ENCODE peak calls at places on chromosomes 12 and 14, in four cellular contexts. One of them, this sample, is unnamed.

GRCh38 chr14:89400529-89400928 is 16.5 kb downstream of the FOXN3 start:
- DNase-seq in lower leg skin: no peak
- DNase-seq in GM12892: no peak
- DNase-seq in Peyer's patch: no peak
- DNase-seq in this sample: no peak

GRCh38 chr14:96538663-96539317 is 36.6 kb downstream of the PAPOLA start:
- DNase-seq in Peyer's patch: no peak
- DNase-seq in lower leg skin: no peak
- DNase-seq in GM12892: no peak
- DNase-seq in this sample: no peak

GRCh38 chr12:10214131-10214876 is 1.6 kb downstream of the GABARAPL1 start:
- DNase-seq in Peyer's patch: no peak
- DNase-seq in lower leg skin: no peak
- DNase-seq in GM12892: no peak
- DNase-seq in this sample: no peak

GRCh38 chr14:100004392-100004791 is 60.8 kb upstream of the EVL start:
- DNase-seq in GM12892: no peak
- DNase-seq in lower leg skin: no peak
- DNase-seq in Peyer's patch: no peak
- DNase-seq in this sample: no peak

GRCh38 chr12:107526555-107527180 is 158.9 kb upstream of the PWP1 start:
- DNase-seq in GM12892: no peak
- DNase-seq in Peyer's patch: no peak
- DNase-seq in lower leg skin: peak
- DNase-seq in this sample: no peak

GRCh38 chr12:112676526-112676925 is 115.0 kb upstream of the RPH3A start:
- DNase-seq in lower leg skin: no peak
- DNase-seq in GM12892: no peak
- DNase-seq in Peyer's patch: no peak
- DNase-seq in this sample: no peak

GRCh38 chr12:15863258-15863835 is 18.8 kb upstream of the STRAP start:
- DNase-seq in GM12892: no peak
- DNase-seq in lower leg skin: no peak
- DNase-seq in Peyer's patch: no peak
- DNase-seq in this sample: no peak

GRCh38 chr12:53063708-53064612 is 14.1 kb downstream of the TNS2 start:
- DNase-seq in lower leg skin: peak
- DNase-seq in GM12892: no peak
- DNase-seq in Peyer's patch: peak
- DNase-seq in this sample: no peak

GRCh38 chr12:106358410-106359241 is 1.1 kb downstream of the POLR3B start:
- DNase-seq in GM12892: no peak
- DNase-seq in lower leg skin: no peak
- DNase-seq in Peyer's patch: no peak
- DNase-seq in this sample: no peak

GRCh38 chr12:18072723-18073122 is 17.3 kb downstream of the RERGL start:
- DNase-seq in GM12892: no peak
- DNase-seq in Peyer's patch: no peak
- DNase-seq in lower leg skin: no peak
- DNase-seq in this sample: no peak

GRCh38 chr12:538731-539539 is 79.2 kb downstream of the B4GALNT3 start:
- DNase-seq in Peyer's patch: peak
- DNase-seq in GM12892: no peak
- DNase-seq in lower leg skin: no peak
- DNase-seq in this sample: no peak

GRCh38 chr12:122895757-122896636 is at the start of gene VPS37B:
- DNase-seq in lower leg skin: peak
- DNase-seq in Peyer's patch: peak
- DNase-seq in GM12892: peak
- DNase-seq in this sample: peak

GRCh38 chr12:47770086-47770726 is 2.8 kb upstream of the SLC48A1 start:
- DNase-seq in Peyer's patch: no peak
- DNase-seq in GM12892: no peak
- DNase-seq in lower leg skin: no peak
- DNase-seq in this sample: no peak

GRCh38 chr14:99125113-99125512 is 146.9 kb downstream of the BCL11B start:
- DNase-seq in lower leg skin: peak
- DNase-seq in Peyer's patch: no peak
- DNase-seq in GM12892: no peak
- DNase-seq in this sample: no peak

DNA sequence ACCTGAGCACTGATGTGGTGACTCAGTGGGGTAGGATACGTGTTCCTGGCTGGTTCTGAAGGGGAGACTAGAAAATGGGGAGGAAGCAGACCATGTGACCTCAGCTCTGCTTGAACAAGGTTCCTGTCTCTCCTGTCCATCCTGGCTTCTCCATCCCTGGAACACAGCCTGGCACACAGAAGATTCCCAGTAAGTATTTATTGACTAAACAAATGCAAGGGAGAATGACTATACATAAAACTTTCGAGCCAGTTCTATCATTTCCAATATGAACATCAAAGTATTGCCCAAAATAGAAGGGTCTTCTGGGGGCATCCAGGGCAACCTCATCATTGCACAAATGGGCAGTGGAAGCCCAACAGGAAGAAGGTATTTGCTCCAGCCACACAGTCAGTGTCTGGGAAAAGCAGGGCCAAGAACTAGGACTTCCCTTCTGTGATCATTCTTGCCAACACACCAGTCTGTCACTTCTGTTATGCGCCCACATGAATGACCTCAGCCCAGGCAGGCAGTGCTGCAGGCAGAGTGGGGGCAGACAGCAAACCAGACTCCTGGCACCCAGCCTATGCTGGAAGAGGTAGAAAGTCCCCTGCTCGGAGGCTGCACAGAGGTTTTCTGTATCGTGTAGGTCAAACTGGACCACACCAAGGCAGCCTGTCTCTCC is 5.6 kb upstream of the SERPINA9 start:
- DNase-seq in lower leg skin: no peak
- DNase-seq in GM12892: no peak
- DNase-seq in Peyer's patch: no peak
- DNase-seq in this sample: peak
- TF ChIP-seq POLR2A in lower leg skin: no peak
- TF ChIP-seq POLR2A in GM12892: no peak
- TF ChIP-seq POLR2A in Peyer's patch: no peak
- TF ChIP-seq POLR2A in this sample: no peak

DNA sequence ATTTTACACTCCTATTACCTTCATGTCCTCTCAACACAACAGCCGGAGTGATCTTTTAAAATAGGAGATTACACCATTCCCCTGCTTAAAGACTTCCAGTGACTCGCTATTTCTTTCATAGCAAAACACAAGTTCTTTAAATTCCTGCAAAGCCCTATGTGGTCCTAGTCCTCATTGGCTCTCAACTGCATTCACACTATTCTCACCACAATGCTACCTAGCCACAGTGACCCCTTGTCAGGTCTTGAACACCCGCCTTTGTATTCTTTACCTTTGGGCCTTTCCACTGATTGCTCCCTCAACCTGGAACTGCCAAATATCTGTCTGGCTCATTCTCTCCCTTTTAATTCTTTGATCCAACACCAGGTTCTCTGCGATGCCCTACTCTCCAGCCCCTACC is 160.2 kb downstream of the PRIMA1 start:
- DNase-seq in lower leg skin: no peak
- DNase-seq in GM12892: no peak
- DNase-seq in Peyer's patch: no peak
- DNase-seq in this sample: no peak
- TF ChIP-seq POLR2A in lower leg skin: no peak
- TF ChIP-seq POLR2A in GM12892: no peak
- TF ChIP-seq POLR2A in Peyer's patch: no peak
- TF ChIP-seq POLR2A in this sample: no peak

GRCh38 chr12:109943811-109944210 is 43.7 kb downstream of the TCHP start:
- DNase-seq in Peyer's patch: no peak
- DNase-seq in lower leg skin: no peak
- DNase-seq in GM12892: no peak
- DNase-seq in this sample: no peak
- TF ChIP-seq POLR2A in Peyer's patch: no peak
- TF ChIP-seq POLR2A in lower leg skin: no peak
- TF ChIP-seq POLR2A in GM12892: no peak
- TF ChIP-seq POLR2A in this sample: no peak

GRCh38 chr14:21089271-21089670 is 9.2 kb downstream of the ZNF219 start:
- DNase-seq in lower leg skin: no peak
- DNase-seq in GM12892: no peak
- DNase-seq in Peyer's patch: no peak
- DNase-seq in this sample: no peak

GRCh38 chr14:21087294-21088091 is 11.0 kb downstream of the ZNF219 start:
- DNase-seq in Peyer's patch: no peak
- DNase-seq in GM12892: no peak
- DNase-seq in lower leg skin: peak
- DNase-seq in this sample: peak

GRCh38 chr14:21088687-21089086 is 9.8 kb downstream of the ZNF219 start:
- DNase-seq in Peyer's patch: no peak
- DNase-seq in GM12892: no peak
- DNase-seq in lower leg skin: no peak
- DNase-seq in this sample: no peak

GRCh38 chr14:21084988-21085853 is 13.2 kb downstream of the ZNF219 start:
- DNase-seq in GM12892: no peak
- DNase-seq in Peyer's patch: no peak
- DNase-seq in lower leg skin: peak
- DNase-seq in this sample: no peak

GRCh38 chr14:21086908-21087293 is 11.6 kb downstream of the ZNF219 start:
- DNase-seq in Peyer's patch: no peak
- DNase-seq in lower leg skin: no peak
- DNase-seq in GM12892: no peak
- DNase-seq in this sample: no peak
- TF ChIP-seq POLR2A in Peyer's patch: no peak
- TF ChIP-seq POLR2A in lower leg skin: no peak
- TF ChIP-seq POLR2A in GM12892: no peak
- TF ChIP-seq POLR2A in this sample: no peak

GRCh38 chr12:4648499-4649357 is at the start of the genes AKAP3 and NDUFA9:
- DNase-seq in GM12892: peak
- DNase-seq in lower leg skin: peak
- DNase-seq in Peyer's patch: peak
- DNase-seq in this sample: peak
- TF ChIP-seq POLR2A in GM12892: peak
- TF ChIP-seq POLR2A in lower leg skin: no peak
- TF ChIP-seq POLR2A in Peyer's patch: peak
- TF ChIP-seq POLR2A in this sample: peak

DNA sequence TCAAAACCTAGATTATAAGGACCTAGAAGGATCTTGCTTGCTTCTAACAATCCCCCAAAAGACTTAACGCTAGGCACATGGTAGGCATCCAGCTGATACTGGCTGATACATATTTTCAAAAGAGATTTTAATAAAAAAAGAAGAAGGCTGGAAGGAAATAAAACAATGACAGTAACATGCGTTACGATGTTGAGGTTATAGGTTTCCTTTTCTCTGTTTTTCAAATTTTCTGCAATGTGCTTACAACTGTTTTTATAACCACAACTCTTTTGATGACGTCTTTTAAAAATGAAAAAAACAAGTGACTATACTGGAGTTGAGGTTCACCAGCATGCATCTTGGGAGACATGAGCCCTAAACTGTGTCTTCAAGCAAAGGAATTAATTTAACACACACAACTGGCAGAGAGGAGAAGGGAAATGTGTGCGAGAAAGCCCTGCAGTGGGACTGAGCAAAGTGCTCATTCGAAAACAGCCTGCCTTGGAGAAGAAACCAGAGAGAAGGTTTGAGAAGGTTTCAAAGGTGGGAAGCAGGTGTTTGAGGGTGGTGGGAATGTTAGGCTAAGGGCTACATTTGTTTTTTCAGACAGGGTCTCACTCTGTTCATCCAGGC is 80.4 kb downstream of the DUSP16 start:
- DNase-seq in Peyer's patch: no peak
- DNase-seq in GM12892: no peak
- DNase-seq in lower leg skin: no peak
- DNase-seq in this sample: no peak
- TF ChIP-seq POLR2A in Peyer's patch: no peak
- TF ChIP-seq POLR2A in GM12892: no peak
- TF ChIP-seq POLR2A in lower leg skin: no peak
- TF ChIP-seq POLR2A in this sample: no peak

This sample was measured in H54.